ENCODE peak calls at places on chromosomes 1 and 21, in four cellular contexts. Y is K562, S is HepG2, F is GM12878. P is an unnamed sample.

GRCh38 chr1:170765712-170766330 is 101.9 kb downstream of the PRRX1 start:
- DNase-seq in F (no peak), Y (no peak), S (no peak), P (no peak)

GRCh38 chr1:171740987-171741871 is 636 bp downstream of the VAMP4 start:
- DNase-seq in Y (peak; percentile 84), F (peak; percentile 30), S (peak; percentile 36), P (no peak)

GRCh38 chr1:180397190-180397589 is 105.2 kb downstream of the ACBD6 start:
- DNase-seq in Y (no peak), F (no peak), S (no peak), P (no peak)

GRCh38 chr21:45202889-45203288 is 84.8 kb downstream of the POFUT2 start:
- DNase-seq in Y (no peak), S (no peak), F (no peak), P (no peak)

GRCh38 chr1:19762175-19762779 is 37.4 kb downstream of the TMCO4 start:
- DNase-seq in F (no peak), Y (peak; percentile 50), S (peak; percentile 6), P (peak; percentile 73)

GRCh38 chr21:42312626-42313104 is 2.5 kb downstream of the TFF3 start:
- DNase-seq in S (no peak), Y (no peak), F (no peak), P (no peak)

GRCh38 chr1:5751833-5752714 is 240.2 kb downstream of the NPHP4 start:
- DNase-seq in Y (peak; percentile 46), F (no peak), S (no peak), P (no peak)

GRCh38 chr1:99570486-99571089 is 75.3 kb upstream of the PALMD start:
- DNase-seq in Y (no peak), F (no peak), S (no peak), P (no peak)

GRCh38 chr1:42957229-42957879 is 1.3 kb downstream of the SLC2A1 start:
- DNase-seq in Y (peak; percentile 48), F (no peak), S (no peak), P (no peak)

GRCh38 chr1:169892819-169893644 is 664 bp downstream of the SCYL3 start:
- DNase-seq in Y (peak; percentile 40), S (no peak), F (no peak), P (no peak)

GRCh38 chr1:247084771-247085170 is 6.2 kb upstream of the ZNF670 start:
- DNase-seq in Y (no peak), F (no peak), S (no peak), P (no peak)

GRCh38 chr1:184647471-184647870 is 107.2 kb downstream of the EDEM3 start:
- DNase-seq in S (no peak), Y (no peak), F (no peak), P (no peak)

GRCh38 chr1:190170321-190170720 is 307.3 kb downstream of the BRINP3 start:
- DNase-seq in Y (no peak), F (no peak), S (no peak), P (no peak)

GRCh38 chr21:17726047-17726446 is 93.1 kb downstream of the C21orf91 start:
- DNase-seq in F (no peak), S (peak; percentile 10), Y (peak; percentile 10), P (no peak)

GRCh38 chr1:41704189-41704588 is 214.5 kb downstream of the HIVEP3 start:
- DNase-seq in S (no peak), F (no peak), Y (no peak), P (no peak)

GRCh38 chr1:231628207-231628876 is 1.8 kb downstream of the DISC1 start:
- DNase-seq in Y (no peak), S (peak; percentile 91), F (no peak), P (no peak)

GRCh38 chr1:173150795-173151194 is 56.3 kb downstream of the TNFSF4 start:
- DNase-seq in Y (no peak), F (no peak), S (no peak), P (no peak)

GRCh38 chr1:244361764-244362473 is 89.8 kb downstream of the ADSS2 start:
- DNase-seq in F (no peak), S (peak; percentile 84), Y (no peak), P (peak; percentile 32)

GRCh38 chr1:88036345-88036999 is 647.6 kb upstream of the PKN2 start:
- DNase-seq in F (no peak), Y (no peak), S (no peak), P (no peak)

GRCh38 chr1:84763912-84764675 is 73.8 kb upstream of the SSX2IP start:
- DNase-seq in Y (no peak), F (no peak), S (no peak), P (peak; percentile 40)

GRCh38 chr1:204293605-204294365 is 65.9 kb downstream of the PLEKHA6 start:
- DNase-seq in Y (no peak), S (no peak), F (no peak), P (no peak)

GRCh38 chr1:178688244-178688643 is 36.8 kb upstream of the RALGPS2 start:
- DNase-seq in S (no peak), F (no peak), Y (no peak), P (no peak)

GRCh38 chr1:235105051-235106043 is 23.3 kb downstream of the TOMM20 start:
- DNase-seq in Y (peak; percentile 30), F (peak; percentile 86), S (no peak), P (no peak)

GRCh38 chr1:27454610-27455009 is 35.4 kb downstream of the WASF2 start:
- DNase-seq in S (no peak), F (no peak), Y (no peak), P (no peak)

GRCh38 chr1:110011527-110012041 is 22.8 kb upstream of the STRIP1 start:
- DNase-seq in F (peak; percentile 84), S (peak; percentile 36), Y (peak; percentile 70), P (no peak)

GRCh38 chr21:15730484-15731242 is 881 bp downstream of the USP25 start:
- DNase-seq in F (no peak), S (no peak), Y (peak; percentile 32), P (no peak)

GRCh38 chr1:19878637-19878985 is 3.6 kb upstream of the OTUD3 start:
- DNase-seq in F (no peak), S (no peak), Y (no peak), P (no peak)

DNA sequence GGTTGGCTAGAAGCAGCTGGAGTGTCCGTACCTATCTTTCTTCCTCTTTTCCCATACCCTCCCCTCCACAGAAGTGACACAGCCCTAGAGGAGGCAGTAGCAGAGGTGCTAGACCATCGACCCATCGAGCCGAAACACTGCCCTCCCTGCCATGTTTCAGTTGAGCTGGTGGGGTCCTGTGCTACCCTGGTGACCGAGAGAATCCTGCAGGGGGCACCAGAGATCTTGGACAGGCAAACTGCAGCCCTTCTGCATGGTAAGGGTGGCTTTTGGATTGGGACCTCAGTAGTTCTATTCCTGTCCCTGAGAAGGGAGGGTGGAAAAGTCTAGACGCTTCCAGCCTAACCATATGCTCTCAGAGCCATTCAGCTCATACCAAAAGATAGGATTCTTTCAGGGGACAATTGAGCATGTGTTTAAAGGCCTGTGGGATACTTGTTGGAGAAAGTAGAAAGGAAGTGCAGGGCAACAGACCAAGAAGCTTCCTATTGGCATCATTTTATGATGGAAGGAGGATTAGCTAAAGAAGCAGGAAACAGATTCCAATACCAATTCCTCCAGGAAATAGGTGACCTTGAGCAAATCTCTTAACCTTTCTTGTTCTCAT is 11.7 kb upstream of the BNIPL start:
- DNase-seq in F (no peak), Y (peak; percentile 88), S (peak; percentile 58), P (peak; percentile 92)
- TF ChIP-seq TCF7 in F (no peak), Y (no peak), S (no peak), P (no peak)

GRCh38 chr1:64292399-64292798 is 89.0 kb downstream of the UBE2U start:
- DNase-seq in F (no peak), S (no peak), Y (no peak), P (no peak)

GRCh38 chr1:64293820-64294219 is 90.4 kb downstream of the UBE2U start:
- DNase-seq in F (no peak), Y (no peak), S (no peak), P (no peak)

GRCh38 chr1:64295136-64295535 is 91.7 kb downstream of the UBE2U start:
- DNase-seq in Y (no peak), S (no peak), F (no peak), P (no peak)

GRCh38 chr1:64291931-64292330 is 88.5 kb downstream of the UBE2U start:
- DNase-seq in Y (no peak), S (no peak), F (no peak), P (no peak)

DNA sequence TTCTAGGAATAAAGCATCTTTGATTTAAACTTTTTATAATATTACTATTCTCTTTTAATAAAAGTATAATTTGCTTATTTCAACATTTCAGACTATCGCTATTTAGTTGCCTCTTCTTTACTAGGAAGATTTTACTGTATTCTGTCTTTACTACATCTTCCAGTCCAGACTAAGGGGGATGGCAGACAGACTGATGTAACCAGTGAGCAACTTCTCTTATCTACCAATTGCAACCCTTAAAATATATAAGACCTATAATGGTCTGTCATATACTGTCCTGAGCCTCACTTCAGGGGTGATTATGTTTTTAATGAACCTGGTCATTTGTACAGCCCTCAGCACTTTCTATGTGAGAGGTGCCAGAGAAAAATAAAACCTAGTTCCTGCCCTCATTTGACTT is 87.0 kb downstream of the UBE2U start:
- DNase-seq in S (no peak), Y (no peak), F (no peak), P (no peak)
- TF ChIP-seq ATF2 in S (no peak), Y (no peak), F (no peak), P (no peak)

GRCh38 chr1:239112536-239112935 is 273.8 kb upstream of the CHRM3 start:
- DNase-seq in F (no peak), S (no peak), Y (no peak), P (no peak)
- TF ChIP-seq MAX in F (no peak), S (no peak), Y (no peak), P (no peak)

GRCh38 chr1:115466433-115466832 is 128.4 kb upstream of the NGF start:
- DNase-seq in F (no peak), Y (peak; percentile 7), S (no peak), P (peak; percentile 24)
- TF ChIP-seq TCF7 in F (no peak), Y (no peak), S (no peak), P (no peak)

DNA sequence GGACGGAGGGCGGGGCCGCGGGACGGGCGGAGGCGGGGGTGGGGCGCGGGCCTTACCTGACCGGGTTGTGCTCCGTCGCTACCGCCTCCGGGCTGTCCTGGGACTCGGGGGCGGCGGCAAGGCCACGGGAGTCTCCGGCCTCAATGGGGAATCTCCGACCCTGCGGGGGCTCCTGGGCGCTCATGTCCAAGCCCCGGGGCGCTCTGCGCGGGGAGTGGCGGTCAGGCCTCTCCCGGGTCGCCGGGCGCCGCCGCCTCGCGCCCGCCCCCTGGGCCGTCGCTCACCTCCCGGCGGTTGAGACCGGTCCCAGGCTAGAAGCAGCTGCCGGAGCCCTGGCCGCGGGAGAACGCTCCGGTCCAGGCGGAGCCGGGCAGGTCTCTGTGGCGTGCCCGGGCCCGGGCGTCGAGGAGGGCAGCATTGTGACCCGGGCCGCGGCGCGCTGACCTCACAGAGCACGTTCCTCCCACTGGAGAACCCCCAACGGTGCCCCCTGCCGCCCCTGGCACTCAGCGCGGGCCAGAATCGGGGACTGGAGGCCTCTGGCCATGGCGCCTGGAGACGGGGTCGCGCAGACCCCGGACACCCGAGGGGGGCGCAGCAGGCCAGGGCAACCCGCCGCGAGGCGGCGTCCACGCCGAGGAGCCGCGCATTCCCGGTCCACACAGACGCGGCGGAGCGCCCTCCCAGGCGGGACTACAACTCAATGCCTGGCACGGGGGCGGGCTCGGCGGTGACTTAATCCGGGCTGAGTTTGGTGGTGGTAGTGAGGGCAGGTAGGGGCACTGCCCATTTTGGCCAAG is 411 bp downstream of the FAM229A start:
- DNase-seq in S (no peak), F (no peak), Y (no peak), P (peak; percentile 61)
- TF ChIP-seq ATF2 in S (no peak), F (no peak), Y (no peak), P (no peak)

GRCh38 chr1:167722152-167722869 is 529 bp downstream of the MPZL1 start:
- DNase-seq in S (peak; percentile 27), Y (peak; percentile 72), F (no peak), P (peak; percentile 54)
- TF ChIP-seq MAX in S (no peak), Y (peak; percentile 51), F (no peak), P (no peak)